ENCODE peak calls at places on chromosome 3, in seven cellular contexts. T is hepatocyte, N is HCT116, M is PC-3, Y is PC-9, A is SK-N-SH, Z is GM23338. G is an unnamed sample. For H3K9me2, the result is how much of the 10 kb centered on the place peaks cover.

GRCh38 chr3:134428396-134428795 is 54.1 kb upstream of the AMOTL2 start:
- DNase-seq in T (no peak), M (no peak), A (no peak), Z (no peak), Y (no peak), N (no peak), G (no peak)

GRCh38 chr3:150077581-150078247 is 107.0 kb upstream of the PFN2 start:
- DNase-seq in A (no peak), N (no peak), M (peak), T (no peak), Y (no peak), Z (no peak), G (no peak)

GRCh38 chr3:12750223-12750622 is 8.8 kb downstream of the TMEM40 start:
- DNase-seq in N (peak), A (no peak), M (peak), Y (peak), T (no peak), Z (no peak), G (peak)

GRCh38 chr3:76369170-76369569 is 583.8 kb upstream of the ZNF717 start:
- DNase-seq in Y (no peak), M (peak), T (peak), N (no peak), A (no peak), Z (peak), G (no peak)

GRCh38 chr3:58000713-58001467 is 7.3 kb upstream of the FLNB start:
- DNase-seq in A (no peak), T (no peak), N (no peak), M (peak), Y (peak), Z (no peak), G (no peak)

GRCh38 chr3:11808231-11808630 is 38.5 kb downstream of the TAMM41 start:
- DNase-seq in N (no peak), T (peak), Y (no peak), M (no peak), Z (no peak), A (no peak), G (no peak)

GRCh38 chr3:58464875-58465274 is 27.0 kb upstream of the KCTD6 start:
- DNase-seq in Y (no peak), M (peak), Z (no peak), N (peak), T (no peak), A (no peak), G (peak)

GRCh38 chr3:57572096-57572495 is 16.0 kb downstream of the PDE12 start:
- DNase-seq in Y (no peak), N (no peak), T (no peak), Z (no peak), A (no peak), M (no peak), G (no peak)

GRCh38 chr3:127012091-127012490 is 29.2 kb downstream of the PLXNA1 start:
- DNase-seq in Z (no peak), Y (no peak), N (no peak), M (no peak), T (no peak), A (no peak), G (no peak)

GRCh38 chr3:11019116-11019515 is 26.6 kb downstream of the SLC6A1 start:
- DNase-seq in Z (no peak), A (no peak), T (no peak), N (no peak), M (no peak), Y (no peak), G (no peak)

GRCh38 chr3:42262525-42262924 is 3.5 kb downstream of the CCK start:
- DNase-seq in Y (peak), T (no peak), N (peak), A (no peak), Z (no peak), M (peak), G (no peak)

GRCh38 chr3:156551746-156552145 is 3.2 kb downstream of the SSR3 start:
- DNase-seq in A (no peak), M (peak), N (no peak), T (no peak), Y (no peak), Z (no peak), G (no peak)

GRCh38 chr3:134136604-134137003 is 106.9 kb upstream of the SLCO2A1 start:
- DNase-seq in A (no peak), T (no peak), N (no peak), Z (no peak), Y (no peak), M (no peak), G (no peak)

GRCh38 chr3:73846951-73847350 is 222.2 kb upstream of the PDZRN3 start:
- DNase-seq in A (no peak), Y (no peak), Z (no peak), N (no peak), M (no peak), T (no peak), G (no peak)

GRCh38 chr3:42036483-42036823 is 54.7 kb upstream of the TRAK1 start:
- DNase-seq in M (peak), Y (no peak), Z (no peak), A (peak), N (no peak), T (peak), G (no peak)

GRCh38 chr3:29280675-29281264 is at the start of gene RBMS3:
- DNase-seq in A (peak), N (peak), T (peak), Z (peak), M (peak), Y (peak), G (peak)

GRCh38 chr3:160134964-160135363 is 90.3 kb upstream of the C3orf80 start:
- DNase-seq in N (no peak), M (peak), Z (no peak), Y (no peak), T (no peak), A (no peak), G (no peak)

GRCh38 chr3:132284756-132285619 is 32.2 kb upstream of the ACP3 start:
- DNase-seq in Z (peak), M (no peak), Y (peak), A (no peak), N (no peak), T (peak), G (no peak)

GRCh38 chr3:100562224-100562857 is 47.1 kb upstream of the ADGRG7 start:
- DNase-seq in N (no peak), A (no peak), Z (peak), M (no peak), T (no peak), Y (no peak), G (no peak)

GRCh38 chr3:5226783-5227182 is 39.3 kb downstream of the EDEM1 start:
- DNase-seq in N (peak), Z (peak), T (peak), A (peak), M (peak), Y (no peak), G (peak)

DNA sequence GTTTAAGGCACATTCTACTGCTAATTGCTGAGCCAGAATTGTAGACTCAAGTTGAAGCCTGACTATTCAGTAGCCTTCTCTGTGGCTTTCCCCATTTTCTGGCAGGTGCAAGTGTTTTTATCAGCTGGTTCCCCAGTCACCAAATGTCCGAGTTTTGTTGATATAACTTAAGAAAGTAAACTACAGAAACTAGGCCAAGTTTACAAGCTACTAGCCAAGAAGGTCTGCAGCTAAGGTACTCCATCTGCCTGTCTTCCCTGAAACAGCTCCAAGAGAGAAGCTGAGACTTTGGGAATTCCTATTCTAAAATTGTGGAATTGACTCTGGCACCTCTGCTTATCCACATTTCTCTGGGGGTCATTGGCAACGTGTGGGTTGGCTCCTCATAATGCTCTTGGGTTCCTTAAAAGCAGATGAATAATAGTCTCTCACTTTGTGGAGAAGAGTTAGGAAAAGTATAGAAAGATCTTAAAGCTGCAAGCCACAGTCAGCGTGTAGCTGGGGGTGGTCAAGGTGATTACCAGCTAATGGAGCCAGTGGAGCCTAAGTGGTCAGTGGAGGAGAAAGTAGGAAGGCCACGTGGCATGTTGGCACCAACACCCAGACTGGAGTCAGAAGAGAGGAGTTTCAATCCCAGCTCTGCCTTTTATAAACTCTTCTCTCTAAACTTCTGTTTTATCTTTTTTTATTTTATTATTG is 128.8 kb downstream of the PEX5L start:
- DNase-seq in Z (no peak), Y (no peak), A (no peak), M (no peak), N (no peak), T (no peak), G (no peak)
- TF ChIP-seq CTCF in Z (no peak), Y (no peak), A (no peak), M (no peak), N (no peak), T (no peak), G (no peak)

GRCh38 chr3:109165905-109166304 is 29.4 kb downstream of the C3orf85 start:
- DNase-seq in T (no peak), Y (no peak), M (no peak), N (no peak), Z (no peak), A (no peak), G (no peak)

GRCh38 chr3:109155828-109156227 is 19.3 kb downstream of the C3orf85 start:
- DNase-seq in T (no peak), N (no peak), A (no peak), Y (no peak), M (no peak), Z (peak), G (no peak)

GRCh38 chr3:109161487-109162108 is 25.1 kb downstream of the C3orf85 start:
- DNase-seq in Y (no peak), N (no peak), Z (no peak), A (no peak), T (peak), M (no peak), G (no peak)
- H2AFZ ChIP-seq in Y (no peak), N (no peak), Z (no peak), A (no peak), T (no peak), M (no peak), G (no peak)

DNA sequence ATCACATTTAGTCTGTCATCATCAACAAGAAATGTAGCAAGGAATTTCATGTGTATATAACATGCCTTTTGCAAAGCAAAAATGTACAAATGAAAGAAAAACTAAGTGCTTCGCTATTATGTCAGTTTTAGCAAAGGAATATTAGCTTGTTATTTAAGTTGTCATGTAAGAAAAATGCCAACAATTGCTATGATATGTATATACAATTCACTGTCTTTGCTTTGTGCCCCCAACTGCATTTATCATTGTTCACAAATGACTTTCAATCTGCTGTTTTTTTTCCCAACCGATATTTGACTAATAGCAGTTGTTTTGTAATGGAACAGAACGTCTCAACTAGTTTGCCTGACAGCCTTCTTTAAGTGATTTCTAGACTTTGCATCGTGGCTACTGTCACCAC is 207.1 kb downstream of the ROBO1 start:
- DNase-seq in Z (no peak), T (no peak), N (no peak), Y (no peak), A (no peak), M (no peak), G (no peak)
- H3K9me2 ChIP-seq in Z (under half), T (under half), N (under half), Y (under half), A (under half), M (under half), G (under half)

DNA sequence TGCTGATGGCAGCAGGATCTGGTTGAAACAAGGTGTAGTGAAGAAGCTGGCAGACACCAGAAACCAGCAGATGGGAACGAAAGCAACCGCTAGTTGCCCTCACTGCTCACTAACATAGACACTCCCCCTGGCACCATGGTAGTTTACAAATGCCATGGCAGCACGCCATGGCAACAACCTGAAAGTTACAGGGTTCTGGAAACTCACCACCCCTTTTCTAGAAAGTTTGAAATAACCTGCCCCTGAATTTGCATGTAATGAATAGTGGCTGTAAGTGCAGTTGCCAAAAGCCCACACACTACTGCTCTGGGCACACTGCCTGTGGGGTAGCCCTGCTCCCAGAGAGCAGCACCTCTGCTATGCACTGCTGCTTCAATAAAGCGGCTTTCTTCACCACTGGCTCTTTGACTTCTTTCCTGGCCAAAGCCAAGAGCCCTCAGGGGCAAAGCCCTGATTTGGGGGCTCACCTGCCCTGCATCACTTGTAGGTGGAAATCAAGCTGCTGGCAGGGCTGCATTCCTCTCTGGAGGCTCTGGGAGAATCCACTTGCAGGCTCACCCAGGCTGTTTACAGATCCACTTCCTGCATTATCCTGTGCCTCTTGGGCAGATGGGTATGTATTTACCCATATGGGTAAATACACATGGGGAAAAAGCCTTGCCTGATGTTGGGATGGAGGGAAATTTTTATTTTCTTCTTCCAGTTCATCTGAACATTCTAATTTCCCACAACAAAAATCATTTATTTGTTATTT is 2.0 kb upstream of the GP9 start:
- DNase-seq in T (no peak), M (peak), Z (peak), Y (peak), N (no peak), A (no peak), G (peak)
- TF ChIP-seq CTCF in T (no peak), M (no peak), Z (no peak), Y (no peak), N (no peak), A (no peak), G (no peak)

G was measured in OCI-LY7.